ENCODE peak calls at places on chromosomes 11 and 22, in ten cellular contexts. One of them, this sample, is unnamed.

GRCh38 chr11:62340269-62340901 is 3.1 kb downstream of the ASRGL1 start:
- DNase-seq in mucosa of gallbladder: peak
- DNase-seq in stimulated activated CD8-positive, alpha-beta memory T cell treated with anti-CD3 and anti-CD28 coated beads, Interleukin-4, amount 100 ng/mL, for 1 hour: peak
- DNase-seq in EL: peak
- DNase-seq in GM04504: peak
- DNase-seq in NCI-H774: peak
- DNase-seq in COR-L47: peak
- DNase-seq in germinal center: peak
- DNase-seq in mesenteric fat pad: no peak
- DNase-seq in immature natural killer cell: peak
- DNase-seq in this sample: no peak

GRCh38 chr22:27327497-27327896 is 474.1 kb downstream of the MN1 start:
- DNase-seq in mesenteric fat pad: no peak
- DNase-seq in mucosa of gallbladder: no peak
- DNase-seq in GM04504: no peak
- DNase-seq in germinal center: no peak
- DNase-seq in EL: no peak
- DNase-seq in immature natural killer cell: no peak
- DNase-seq in stimulated activated CD8-positive, alpha-beta memory T cell treated with anti-CD3 and anti-CD28 coated beads, Interleukin-4, amount 100 ng/mL, for 1 hour: no peak
- DNase-seq in NCI-H774: no peak
- DNase-seq in COR-L47: no peak
- DNase-seq in this sample: no peak

GRCh38 chr11:33445761-33446161 is 188.6 kb downstream of the HIPK3 start:
- DNase-seq in GM04504: peak
- DNase-seq in stimulated activated CD8-positive, alpha-beta memory T cell treated with anti-CD3 and anti-CD28 coated beads, Interleukin-4, amount 100 ng/mL, for 1 hour: no peak
- DNase-seq in EL: peak
- DNase-seq in mesenteric fat pad: no peak
- DNase-seq in mucosa of gallbladder: no peak
- DNase-seq in immature natural killer cell: no peak
- DNase-seq in NCI-H774: no peak
- DNase-seq in germinal center: no peak
- DNase-seq in COR-L47: no peak
- DNase-seq in this sample: no peak

GRCh38 chr11:93740031-93740801 is 1.1 kb downstream of the TAF1D start:
- DNase-seq in COR-L47: peak
- DNase-seq in EL: peak
- DNase-seq in GM04504: peak
- DNase-seq in mucosa of gallbladder: no peak
- DNase-seq in immature natural killer cell: peak
- DNase-seq in stimulated activated CD8-positive, alpha-beta memory T cell treated with anti-CD3 and anti-CD28 coated beads, Interleukin-4, amount 100 ng/mL, for 1 hour: no peak
- DNase-seq in NCI-H774: no peak
- DNase-seq in mesenteric fat pad: no peak
- DNase-seq in germinal center: peak
- DNase-seq in this sample: no peak

GRCh38 chr11:96215094-96215782 is 127.8 kb downstream of the MAML2 start:
- DNase-seq in GM04504: no peak
- DNase-seq in mucosa of gallbladder: no peak
- DNase-seq in germinal center: peak
- DNase-seq in stimulated activated CD8-positive, alpha-beta memory T cell treated with anti-CD3 and anti-CD28 coated beads, Interleukin-4, amount 100 ng/mL, for 1 hour: no peak
- DNase-seq in COR-L47: no peak
- DNase-seq in immature natural killer cell: peak
- DNase-seq in NCI-H774: no peak
- DNase-seq in mesenteric fat pad: no peak
- DNase-seq in EL: peak
- DNase-seq in this sample: no peak

GRCh38 chr22:47202819-47203553 is 440.5 kb downstream of the TBC1D22A start:
- DNase-seq in GM04504: no peak
- DNase-seq in immature natural killer cell: no peak
- DNase-seq in COR-L47: no peak
- DNase-seq in mucosa of gallbladder: no peak
- DNase-seq in EL: no peak
- DNase-seq in NCI-H774: no peak
- DNase-seq in stimulated activated CD8-positive, alpha-beta memory T cell treated with anti-CD3 and anti-CD28 coated beads, Interleukin-4, amount 100 ng/mL, for 1 hour: no peak
- DNase-seq in mesenteric fat pad: peak
- DNase-seq in germinal center: no peak
- DNase-seq in this sample: no peak

GRCh38 chr11:17381156-17381555 is 7.3 kb downstream of the KCNJ11 start:
- DNase-seq in mesenteric fat pad: no peak
- DNase-seq in EL: peak
- DNase-seq in stimulated activated CD8-positive, alpha-beta memory T cell treated with anti-CD3 and anti-CD28 coated beads, Interleukin-4, amount 100 ng/mL, for 1 hour: no peak
- DNase-seq in NCI-H774: no peak
- DNase-seq in immature natural killer cell: no peak
- DNase-seq in COR-L47: no peak
- DNase-seq in mucosa of gallbladder: no peak
- DNase-seq in germinal center: no peak
- DNase-seq in GM04504: no peak
- DNase-seq in this sample: no peak

GRCh38 chr22:28444659-28445058 is 235.0 kb downstream of the TTC28 start:
- DNase-seq in NCI-H774: no peak
- DNase-seq in germinal center: no peak
- DNase-seq in mesenteric fat pad: no peak
- DNase-seq in mucosa of gallbladder: no peak
- DNase-seq in GM04504: no peak
- DNase-seq in immature natural killer cell: no peak
- DNase-seq in EL: no peak
- DNase-seq in stimulated activated CD8-positive, alpha-beta memory T cell treated with anti-CD3 and anti-CD28 coated beads, Interleukin-4, amount 100 ng/mL, for 1 hour: no peak
- DNase-seq in COR-L47: no peak
- DNase-seq in this sample: no peak

GRCh38 chr11:84437129-84438123 is 1151.3 kb upstream of the CCDC90B start:
- DNase-seq in GM04504: no peak
- DNase-seq in mucosa of gallbladder: peak
- DNase-seq in COR-L47: peak
- DNase-seq in stimulated activated CD8-positive, alpha-beta memory T cell treated with anti-CD3 and anti-CD28 coated beads, Interleukin-4, amount 100 ng/mL, for 1 hour: no peak
- DNase-seq in EL: no peak
- DNase-seq in immature natural killer cell: no peak
- DNase-seq in mesenteric fat pad: no peak
- DNase-seq in germinal center: no peak
- DNase-seq in NCI-H774: peak
- DNase-seq in this sample: no peak

GRCh38 chr22:39913321-39913720 is 12.4 kb downstream of the GRAP2 start:
- DNase-seq in NCI-H774: no peak
- DNase-seq in COR-L47: no peak
- DNase-seq in mucosa of gallbladder: no peak
- DNase-seq in stimulated activated CD8-positive, alpha-beta memory T cell treated with anti-CD3 and anti-CD28 coated beads, Interleukin-4, amount 100 ng/mL, for 1 hour: no peak
- DNase-seq in EL: no peak
- DNase-seq in immature natural killer cell: no peak
- DNase-seq in mesenteric fat pad: no peak
- DNase-seq in germinal center: no peak
- DNase-seq in GM04504: no peak
- DNase-seq in this sample: no peak

GRCh38 chr22:37674951-37675929 is at the start of gene LGALS1:
- DNase-seq in NCI-H774: peak
- DNase-seq in mucosa of gallbladder: peak
- DNase-seq in mesenteric fat pad: peak
- DNase-seq in stimulated activated CD8-positive, alpha-beta memory T cell treated with anti-CD3 and anti-CD28 coated beads, Interleukin-4, amount 100 ng/mL, for 1 hour: no peak
- DNase-seq in immature natural killer cell: peak
- DNase-seq in COR-L47: peak
- DNase-seq in germinal center: peak
- DNase-seq in EL: peak
- DNase-seq in GM04504: peak
- DNase-seq in this sample: peak

GRCh38 chr22:49139492-49140151 is 688.1 kb downstream of the BRD1 start:
- DNase-seq in mesenteric fat pad: peak
- DNase-seq in germinal center: no peak
- DNase-seq in EL: no peak
- DNase-seq in GM04504: no peak
- DNase-seq in NCI-H774: no peak
- DNase-seq in immature natural killer cell: no peak
- DNase-seq in COR-L47: no peak
- DNase-seq in mucosa of gallbladder: no peak
- DNase-seq in stimulated activated CD8-positive, alpha-beta memory T cell treated with anti-CD3 and anti-CD28 coated beads, Interleukin-4, amount 100 ng/mL, for 1 hour: no peak
- DNase-seq in this sample: peak

GRCh38 chr11:122595246-122595645 is 60.3 kb upstream of the UBASH3B start:
- DNase-seq in mesenteric fat pad: no peak
- DNase-seq in immature natural killer cell: no peak
- DNase-seq in EL: no peak
- DNase-seq in GM04504: no peak
- DNase-seq in mucosa of gallbladder: no peak
- DNase-seq in COR-L47: no peak
- DNase-seq in stimulated activated CD8-positive, alpha-beta memory T cell treated with anti-CD3 and anti-CD28 coated beads, Interleukin-4, amount 100 ng/mL, for 1 hour: no peak
- DNase-seq in germinal center: no peak
- DNase-seq in NCI-H774: no peak
- DNase-seq in this sample: no peak

GRCh38 chr11:79461144-79461543 is 20.3 kb upstream of the TENM4 start:
- DNase-seq in stimulated activated CD8-positive, alpha-beta memory T cell treated with anti-CD3 and anti-CD28 coated beads, Interleukin-4, amount 100 ng/mL, for 1 hour: no peak
- DNase-seq in COR-L47: peak
- DNase-seq in mucosa of gallbladder: peak
- DNase-seq in EL: peak
- DNase-seq in GM04504: peak
- DNase-seq in NCI-H774: no peak
- DNase-seq in mesenteric fat pad: no peak
- DNase-seq in germinal center: no peak
- DNase-seq in immature natural killer cell: no peak
- DNase-seq in this sample: no peak

GRCh38 chr11:90851196-90851595 is 628.3 kb upstream of the CHORDC1 start:
- DNase-seq in immature natural killer cell: no peak
- DNase-seq in EL: no peak
- DNase-seq in mesenteric fat pad: no peak
- DNase-seq in COR-L47: no peak
- DNase-seq in GM04504: no peak
- DNase-seq in stimulated activated CD8-positive, alpha-beta memory T cell treated with anti-CD3 and anti-CD28 coated beads, Interleukin-4, amount 100 ng/mL, for 1 hour: no peak
- DNase-seq in NCI-H774: no peak
- DNase-seq in mucosa of gallbladder: no peak
- DNase-seq in germinal center: no peak
- DNase-seq in this sample: no peak

GRCh38 chr11:100152751-100153150 is 534.3 kb upstream of the ARHGAP42 start:
- DNase-seq in stimulated activated CD8-positive, alpha-beta memory T cell treated with anti-CD3 and anti-CD28 coated beads, Interleukin-4, amount 100 ng/mL, for 1 hour: no peak
- DNase-seq in germinal center: no peak
- DNase-seq in COR-L47: no peak
- DNase-seq in mucosa of gallbladder: no peak
- DNase-seq in mesenteric fat pad: no peak
- DNase-seq in EL: no peak
- DNase-seq in immature natural killer cell: no peak
- DNase-seq in NCI-H774: no peak
- DNase-seq in GM04504: no peak
- DNase-seq in this sample: no peak

GRCh38 chr11:80502511-80502910 is 1061.7 kb upstream of the TENM4 start:
- DNase-seq in COR-L47: no peak
- DNase-seq in mucosa of gallbladder: no peak
- DNase-seq in stimulated activated CD8-positive, alpha-beta memory T cell treated with anti-CD3 and anti-CD28 coated beads, Interleukin-4, amount 100 ng/mL, for 1 hour: no peak
- DNase-seq in mesenteric fat pad: no peak
- DNase-seq in immature natural killer cell: no peak
- DNase-seq in germinal center: no peak
- DNase-seq in GM04504: no peak
- DNase-seq in NCI-H774: no peak
- DNase-seq in EL: no peak
- DNase-seq in this sample: no peak

GRCh38 chr11:20080032-20080685 is 80.1 kb downstream of the DBX1 start:
- DNase-seq in stimulated activated CD8-positive, alpha-beta memory T cell treated with anti-CD3 and anti-CD28 coated beads, Interleukin-4, amount 100 ng/mL, for 1 hour: no peak
- DNase-seq in GM04504: no peak
- DNase-seq in COR-L47: no peak
- DNase-seq in NCI-H774: no peak
- DNase-seq in mesenteric fat pad: no peak
- DNase-seq in mucosa of gallbladder: no peak
- DNase-seq in germinal center: peak
- DNase-seq in immature natural killer cell: no peak
- DNase-seq in EL: no peak
- DNase-seq in this sample: no peak

GRCh38 chr11:126265801-126266200 is 2.9 kb downstream of the SRPRA start:
- DNase-seq in GM04504: no peak
- DNase-seq in stimulated activated CD8-positive, alpha-beta memory T cell treated with anti-CD3 and anti-CD28 coated beads, Interleukin-4, amount 100 ng/mL, for 1 hour: no peak
- DNase-seq in COR-L47: no peak
- DNase-seq in NCI-H774: no peak
- DNase-seq in EL: peak
- DNase-seq in immature natural killer cell: no peak
- DNase-seq in germinal center: no peak
- DNase-seq in mucosa of gallbladder: no peak
- DNase-seq in mesenteric fat pad: no peak
- DNase-seq in this sample: no peak

GRCh38 chr11:11215944-11216343 is 137.1 kb downstream of the CSNK2A3 start:
- DNase-seq in mucosa of gallbladder: no peak
- DNase-seq in germinal center: no peak
- DNase-seq in immature natural killer cell: no peak
- DNase-seq in COR-L47: no peak
- DNase-seq in NCI-H774: peak
- DNase-seq in GM04504: no peak
- DNase-seq in stimulated activated CD8-positive, alpha-beta memory T cell treated with anti-CD3 and anti-CD28 coated beads, Interleukin-4, amount 100 ng/mL, for 1 hour: no peak
- DNase-seq in mesenteric fat pad: no peak
- DNase-seq in EL: no peak
- DNase-seq in this sample: no peak

GRCh38 chr11:73384871-73385692 is 8.9 kb downstream of the RELT start:
- DNase-seq in germinal center: peak
- DNase-seq in stimulated activated CD8-positive, alpha-beta memory T cell treated with anti-CD3 and anti-CD28 coated beads, Interleukin-4, amount 100 ng/mL, for 1 hour: no peak
- DNase-seq in mesenteric fat pad: no peak
- DNase-seq in NCI-H774: no peak
- DNase-seq in immature natural killer cell: peak
- DNase-seq in EL: peak
- DNase-seq in GM04504: no peak
- DNase-seq in COR-L47: no peak
- DNase-seq in mucosa of gallbladder: peak
- DNase-seq in this sample: peak

GRCh38 chr22:22156716-22157499 is 87.7 kb upstream of the VPREB1 start:
- DNase-seq in germinal center: peak
- DNase-seq in EL: peak
- DNase-seq in immature natural killer cell: peak
- DNase-seq in NCI-H774: peak
- DNase-seq in stimulated activated CD8-positive, alpha-beta memory T cell treated with anti-CD3 and anti-CD28 coated beads, Interleukin-4, amount 100 ng/mL, for 1 hour: peak
- DNase-seq in mucosa of gallbladder: peak
- DNase-seq in mesenteric fat pad: no peak
- DNase-seq in COR-L47: peak
- DNase-seq in GM04504: peak
- DNase-seq in this sample: no peak

GRCh38 chr11:794766-795637 is 3.1 kb downstream of the SLC25A22 start:
- DNase-seq in mucosa of gallbladder: no peak
- DNase-seq in GM04504: no peak
- DNase-seq in germinal center: no peak
- DNase-seq in mesenteric fat pad: no peak
- DNase-seq in immature natural killer cell: no peak
- DNase-seq in EL: peak
- DNase-seq in COR-L47: no peak
- DNase-seq in stimulated activated CD8-positive, alpha-beta memory T cell treated with anti-CD3 and anti-CD28 coated beads, Interleukin-4, amount 100 ng/mL, for 1 hour: no peak
- DNase-seq in NCI-H774: no peak
- DNase-seq in this sample: no peak

GRCh38 chr11:3203221-3204043 is 15.2 kb downstream of the MRGPRG start:
- DNase-seq in COR-L47: peak
- DNase-seq in mucosa of gallbladder: no peak
- DNase-seq in stimulated activated CD8-positive, alpha-beta memory T cell treated with anti-CD3 and anti-CD28 coated beads, Interleukin-4, amount 100 ng/mL, for 1 hour: no peak
- DNase-seq in germinal center: no peak
- DNase-seq in EL: peak
- DNase-seq in GM04504: no peak
- DNase-seq in immature natural killer cell: no peak
- DNase-seq in NCI-H774: no peak
- DNase-seq in mesenteric fat pad: no peak
- DNase-seq in this sample: peak

GRCh38 chr11:97557399-97557798 is 1167.6 kb downstream of the JRKL start:
- DNase-seq in NCI-H774: no peak
- DNase-seq in mucosa of gallbladder: no peak
- DNase-seq in GM04504: no peak
- DNase-seq in stimulated activated CD8-positive, alpha-beta memory T cell treated with anti-CD3 and anti-CD28 coated beads, Interleukin-4, amount 100 ng/mL, for 1 hour: no peak
- DNase-seq in germinal center: no peak
- DNase-seq in EL: no peak
- DNase-seq in mesenteric fat pad: no peak
- DNase-seq in immature natural killer cell: no peak
- DNase-seq in COR-L47: peak
- DNase-seq in this sample: no peak

GRCh38 chr11:36385121-36385530 is 89.0 kb downstream of the PRR5L start:
- DNase-seq in GM04504: no peak
- DNase-seq in EL: no peak
- DNase-seq in germinal center: no peak
- DNase-seq in immature natural killer cell: peak
- DNase-seq in NCI-H774: no peak
- DNase-seq in mucosa of gallbladder: no peak
- DNase-seq in COR-L47: peak
- DNase-seq in stimulated activated CD8-positive, alpha-beta memory T cell treated with anti-CD3 and anti-CD28 coated beads, Interleukin-4, amount 100 ng/mL, for 1 hour: no peak
- DNase-seq in mesenteric fat pad: no peak
- DNase-seq in this sample: no peak

This sample was measured in tibial artery.